ENCODE peak calls at places on chromosomes 7 and 10, in six cellular contexts. Z is SJSA1; H is activated CD4-positive, CD25-positive, alpha-beta regulatory T cell; I is right atrium auricular region; E is ELR; C is NCI-H774. G is an unnamed sample.

GRCh38 chr7:26853788-26854393 is 10.5 kb downstream of the SKAP2 start:
- DNase-seq in Z (peak), H (no peak), I (no peak), E (peak), C (no peak), G (no peak)

GRCh38 chr7:70006411-70006920 is 408.2 kb downstream of the AUTS2 start:
- DNase-seq in Z (no peak), H (no peak), I (no peak), E (no peak), C (no peak), G (no peak)

GRCh38 chr10:106557053-106557452 is 607.5 kb downstream of the SORCS1 start:
- DNase-seq in Z (no peak), H (no peak), I (no peak), E (peak), C (no peak), G (no peak)

GRCh38 chr7:80240265-80241025 is 105.8 kb downstream of the GNAI1 start:
- DNase-seq in Z (peak), H (no peak), I (no peak), E (peak), C (no peak), G (no peak)

GRCh38 chr10:133473270-133473669 is 19.5 kb downstream of the SCART1 start:
- DNase-seq in Z (no peak), H (no peak), I (no peak), E (no peak), C (no peak), G (peak)

GRCh38 chr10:3339121-3339520 is 166.5 kb upstream of the PITRM1 start:
- DNase-seq in Z (peak), H (no peak), I (no peak), E (no peak), C (no peak), G (no peak)

GRCh38 chr7:158011941-158012340 is 575.7 kb downstream of the PTPRN2 start:
- DNase-seq in Z (no peak), H (no peak), I (no peak), E (no peak), C (no peak), G (no peak)

GRCh38 chr7:26535483-26536069 is 243.9 kb downstream of the SNX10 start:
- DNase-seq in Z (no peak), H (no peak), I (no peak), E (no peak), C (no peak), G (no peak)

GRCh38 chr7:34430456-34430855 is 227.6 kb upstream of the NPSR1 start:
- DNase-seq in Z (no peak), H (no peak), I (no peak), E (peak), C (no peak), G (no peak)

GRCh38 chr10:71059059-71059818 is 153.1 kb upstream of the UNC5B start:
- DNase-seq in Z (no peak), H (no peak), I (no peak), E (no peak), C (no peak), G (no peak)

GRCh38 chr10:21495686-21496284 is 29.7 kb downstream of the SKIDA1 start:
- DNase-seq in Z (peak), H (peak), I (peak), E (peak), C (peak), G (peak)

GRCh38 chr10:35424680-35425285 is 88.5 kb downstream of the CCNY start:
- DNase-seq in Z (no peak), H (no peak), I (no peak), E (no peak), C (no peak), G (no peak)

GRCh38 chr10:10942441-10942840 is 75.2 kb upstream of the CELF2 start:
- DNase-seq in Z (no peak), H (no peak), I (no peak), E (no peak), C (no peak), G (no peak)

GRCh38 chr7:47648301-47648900 is 66.5 kb upstream of the TNS3 start:
- DNase-seq in Z (peak), H (no peak), I (no peak), E (peak), C (no peak), G (no peak)

GRCh38 chr7:84112771-84113170 is 81.8 kb downstream of the SEMA3A start:
- DNase-seq in Z (no peak), H (no peak), I (no peak), E (no peak), C (no peak), G (no peak)

GRCh38 chr7:102993532-102994029 is 80.8 kb downstream of the LRRC17 start:
- DNase-seq in Z (no peak), H (no peak), I (no peak), E (no peak), C (no peak), G (no peak)

GRCh38 chr7:121755818-121756501 is 117.0 kb upstream of the PTPRZ1 start:
- DNase-seq in Z (no peak), H (no peak), I (no peak), E (no peak), C (no peak), G (no peak)

GRCh38 chr10:15189133-15189881 is 20.8 kb upstream of the NMT2 start:
- DNase-seq in Z (no peak), H (no peak), I (no peak), E (no peak), C (no peak), G (no peak)

GRCh38 chr10:74177140-74177677 is 26.2 kb downstream of the ADK start:
- DNase-seq in Z (no peak), H (no peak), I (no peak), E (peak), C (no peak), G (no peak)

GRCh38 chr10:69730251-69731156 is 71.2 kb upstream of the COL13A1 start:
- DNase-seq in Z (no peak), H (no peak), I (no peak), E (no peak), C (no peak), G (no peak)

GRCh38 chr10:62430881-62431280 is 56.7 kb downstream of the ZNF365 start:
- DNase-seq in Z (no peak), H (no peak), I (no peak), E (no peak), C (no peak), G (no peak)

GRCh38 chr7:43847496-43847895 is 21.8 kb downstream of the MRPS24 start:
- DNase-seq in Z (no peak), H (no peak), I (no peak), E (peak), C (no peak), G (no peak)